ENCODE peak calls at places on chromosomes 16 and 17, in ten cellular contexts. W is cardiac fibroblast, N is KBM-7, V is glutamatergic neuron, Z is NCI-H146, R is frontal cortex, K is fibroblast of mammary gland, O is substantia nigra, D is adrenal gland, C is SHP77 treated with DMSO at 0.1 percent for 48 hours. L is an unnamed sample.

GRCh38 chr17:49204521-49204920 is 5.9 kb downstream of the GNGT2 start:
- DNase-seq in D (no peak), N (no peak), C (no peak), R (no peak), O (no peak), Z (no peak), V (no peak), K (peak; percentile 25), W (no peak), L (no peak)

GRCh38 chr17:35068249-35068648 is 4.7 kb upstream of the RFFL start:
- DNase-seq in C (no peak), Z (no peak), O (no peak), K (no peak), D (no peak), R (no peak), N (no peak), W (no peak), V (no peak), L (no peak)

GRCh38 chr17:76504117-76504516 is 2.9 kb upstream of the RHBDF2 start:
- DNase-seq in Z (no peak), V (no peak), O (no peak), K (no peak), N (no peak), R (no peak), C (no peak), W (no peak), D (no peak), L (no peak)

GRCh38 chr17:74919440-74920305 is 3.4 kb downstream of the USH1G start:
- DNase-seq in W (peak; percentile 25), Z (peak; percentile 56), R (no peak), N (no peak), D (no peak), O (no peak), K (peak; percentile 3), V (peak; percentile 52), C (no peak), L (no peak)

GRCh38 chr16:4515611-4516233 is 22.9 kb downstream of the CDIP1 start:
- DNase-seq in N (peak; percentile 87), R (no peak), Z (no peak), C (no peak), K (no peak), W (peak; percentile 36), V (no peak), D (no peak), O (no peak), L (no peak)

GRCh38 chr17:41625602-41626001 is 1.2 kb upstream of the KRT17 start:
- DNase-seq in N (peak; percentile 27), K (no peak), O (no peak), R (no peak), Z (no peak), V (peak; percentile 15), W (no peak), C (no peak), D (no peak), L (peak; percentile 71)

GRCh38 chr16:19429271-19429670 is 11.6 kb downstream of the TMC5 start:
- DNase-seq in N (no peak), D (no peak), V (no peak), O (no peak), R (no peak), Z (peak; percentile 56), C (peak; percentile 17), K (no peak), W (no peak), L (peak; percentile 53)

GRCh38 chr16:84065536-84066132 is 23.0 kb upstream of the SLC38A8 start:
- DNase-seq in O (no peak), R (no peak), Z (peak; percentile 34), V (peak; percentile 73), D (peak; percentile 90), K (peak; percentile 68), W (peak; percentile 74), N (peak; percentile 59), C (peak; percentile 42), L (peak; percentile 59)

GRCh38 chr17:57523926-57524634 is 221.0 kb downstream of the CCDC182 start:
- DNase-seq in D (peak; percentile 80), C (peak; percentile 81), W (peak; percentile 39), Z (peak; percentile 56), N (peak; percentile 42), R (no peak), V (no peak), K (peak; percentile 31), O (no peak), L (peak; percentile 50)

GRCh38 chr16:86363836-86364618 is 146.3 kb upstream of the FOXF1 start:
- DNase-seq in N (no peak), R (no peak), O (no peak), C (no peak), V (no peak), K (no peak), Z (no peak), D (no peak), W (no peak), L (no peak)

GRCh38 chr17:76852843-76853242 is 15.4 kb upstream of the MGAT5B start:
- DNase-seq in K (no peak), C (no peak), R (no peak), O (no peak), Z (no peak), N (no peak), D (no peak), W (no peak), V (no peak), L (no peak)

GRCh38 chr17:38659415-38659814 is 15.3 kb downstream of the EPOP start:
- DNase-seq in Z (no peak), C (no peak), V (no peak), N (no peak), D (no peak), K (no peak), O (no peak), R (no peak), W (no peak), L (no peak)

GRCh38 chr17:58446086-58446485 is 28.8 kb upstream of the RNF43 start:
- DNase-seq in K (no peak), V (no peak), R (no peak), N (no peak), O (no peak), Z (no peak), W (no peak), C (no peak), D (no peak), L (no peak)

GRCh38 chr17:55770220-55770870 is 19.5 kb downstream of the PCTP start:
- DNase-seq in W (peak; percentile 88), R (no peak), O (no peak), Z (no peak), K (peak; percentile 89), V (no peak), N (peak; percentile 69), D (no peak), C (no peak), L (peak; percentile 86)

GRCh38 chr17:31738488-31738887 is 120.6 kb downstream of the COPRS start:
- DNase-seq in R (no peak), C (no peak), V (no peak), N (no peak), K (no peak), Z (no peak), W (no peak), D (no peak), O (no peak), L (no peak)

GRCh38 chr17:795276-795675 is 13.1 kb downstream of the MRM3 start:
- DNase-seq in O (no peak), K (no peak), Z (no peak), N (no peak), W (no peak), V (no peak), C (no peak), D (no peak), R (no peak), L (no peak)

GRCh38 chr17:58447039-58447975 is 30.0 kb upstream of the RNF43 start:
- DNase-seq in K (peak; percentile 81), O (no peak), C (peak; percentile 58), R (no peak), W (peak; percentile 89), V (peak; percentile 81), Z (peak; percentile 71), N (peak; percentile 88), D (peak; percentile 90), L (peak; percentile 97)

GRCh38 chr16:67000384-67001158 is 12.2 kb downstream of the CES4A start:
- DNase-seq in K (no peak), R (peak; percentile 85), W (no peak), O (peak; percentile 54), Z (peak; percentile 68), C (peak; percentile 10), D (peak; percentile 88), V (peak; percentile 53), N (no peak), L (peak; percentile 41)

GRCh38 chr17:65567566-65567965 is 6.1 kb upstream of the AXIN2 start:
- DNase-seq in N (no peak), K (no peak), R (no peak), O (no peak), V (no peak), D (no peak), Z (no peak), C (no peak), W (no peak), L (no peak)

GRCh38 chr16:85733839-85734170 is 17.1 kb downstream of the C16orf74 start:
- DNase-seq in W (peak; percentile 44), C (no peak), Z (no peak), D (no peak), V (peak; percentile 69), R (no peak), N (no peak), K (no peak), O (no peak), L (no peak)

GRCh38 chr17:4944554-4945175 is 3.7 kb downstream of the PFN1 start:
- DNase-seq in O (no peak), K (no peak), C (no peak), W (no peak), Z (no peak), D (no peak), R (no peak), N (no peak), V (no peak), L (no peak)

GRCh38 chr17:29533976-29534375 is 32.9 kb downstream of the ABHD15 start:
- DNase-seq in D (no peak), V (no peak), C (no peak), Z (no peak), O (no peak), K (no peak), R (no peak), N (no peak), W (no peak), L (no peak)

GRCh38 chr17:61837175-61838051 is 25.9 kb downstream of the BRIP1 start:
- DNase-seq in N (peak; percentile 72), C (peak; percentile 10), V (peak; percentile 68), Z (peak; percentile 54), W (peak; percentile 87), R (no peak), D (peak; percentile 72), K (peak; percentile 82), O (no peak), L (peak; percentile 85)

GRCh38 chr17:45195424-45195823 is 26.3 kb upstream of the FMNL1 start:
- DNase-seq in O (no peak), C (no peak), W (no peak), D (no peak), K (no peak), V (no peak), N (no peak), R (no peak), Z (no peak), L (no peak)

GRCh38 chr17:42521666-42522262 is 14.3 kb upstream of the NAGLU start:
- DNase-seq in K (no peak), R (no peak), D (peak; percentile 76), Z (no peak), W (no peak), O (no peak), C (no peak), N (no peak), V (no peak), L (no peak)

GRCh38 chr16:11650641-11651591 is 17.3 kb upstream of the SNN start:
- DNase-seq in O (no peak), N (no peak), C (no peak), V (no peak), D (no peak), R (no peak), Z (no peak), W (no peak), K (no peak), L (no peak)

GRCh38 chr17:4591529-4591928 is 7.2 kb downstream of the SMTNL2 start:
- DNase-seq in D (no peak), R (no peak), N (no peak), C (no peak), V (no peak), K (peak; percentile 49), W (peak; percentile 27), Z (no peak), O (no peak), L (peak; percentile 6)

GRCh38 chr17:32275060-32276042 is 9.7 kb downstream of the RHBDL3 start:
- DNase-seq in N (no peak), R (no peak), K (peak; percentile 89), Z (no peak), D (peak; percentile 96), V (peak; percentile 87), W (peak; percentile 92), O (no peak), C (no peak), L (peak; percentile 74)

L was measured in PC-3.